ENCODE peak calls at places on chromosome 18, in six cellular contexts. C is naive B cell; Z is hypothalamus; V is T follicular helper cell; L is CD8-positive, alpha-beta T cell; M is NCI-H2171. R is an unnamed sample.

GRCh38 chr18:3368193-3368592 is 81.8 kb upstream of the TGIF1 start:
- DNase-seq in V (no peak), Z (no peak), L (no peak), M (no peak), C (no peak), R (peak)

GRCh38 chr18:27363918-27364317 is 178.8 kb upstream of the CHST9 start:
- DNase-seq in M (no peak), C (no peak), V (no peak), L (no peak), Z (no peak), R (no peak)

GRCh38 chr18:60295776-60296175 is 76.8 kb downstream of the MC4R start:
- DNase-seq in C (no peak), Z (no peak), V (no peak), M (no peak), L (no peak), R (no peak)

GRCh38 chr18:22504665-22505064 is 87.0 kb upstream of the CTAGE1 start:
- DNase-seq in M (no peak), C (no peak), L (no peak), Z (no peak), V (no peak), R (peak)

GRCh38 chr18:78561757-78562445 is 417.7 kb upstream of the SALL3 start:
- DNase-seq in M (no peak), C (no peak), V (no peak), Z (peak), L (no peak), R (no peak)

GRCh38 chr18:11767935-11768334 is 78.9 kb downstream of the GNAL start:
- DNase-seq in C (no peak), V (no peak), Z (no peak), M (no peak), L (no peak), R (no peak)

GRCh38 chr18:71707985-71708500 is 836.1 kb downstream of the CBLN2 start:
- DNase-seq in M (no peak), C (no peak), Z (no peak), V (no peak), L (no peak), R (no peak)

GRCh38 chr18:45920367-45920766 is 46.8 kb downstream of the EPG5 start:
- DNase-seq in Z (no peak), V (no peak), L (no peak), C (no peak), M (peak), R (peak)

GRCh38 chr18:11660691-11661090 is 28.4 kb upstream of the GNAL start:
- DNase-seq in M (no peak), L (no peak), V (no peak), Z (no peak), C (no peak), R (no peak)

GRCh38 chr18:74360852-74361640 is 45.4 kb downstream of the C18orf63 start:
- DNase-seq in V (no peak), C (no peak), M (no peak), L (no peak), Z (no peak), R (no peak)

GRCh38 chr18:413263-413662 is 87.2 kb downstream of the COLEC12 start:
- DNase-seq in C (no peak), L (no peak), Z (no peak), M (no peak), V (no peak), R (no peak)

GRCh38 chr18:12030667-12031066 is 49.4 kb downstream of the IMPA2 start:
- DNase-seq in L (no peak), Z (no peak), C (no peak), M (no peak), V (no peak), R (no peak)

GRCh38 chr18:74242451-74243096 is 49.2 kb downstream of the CYB5A start:
- DNase-seq in L (no peak), Z (no peak), V (no peak), M (no peak), C (no peak), R (no peak)

GRCh38 chr18:2444201-2444875 is 127.0 kb downstream of the METTL4 start:
- DNase-seq in L (no peak), C (no peak), Z (no peak), V (no peak), M (no peak), R (no peak)

GRCh38 chr18:13137041-13137938 is 81.3 kb upstream of the LDLRAD4 start:
- DNase-seq in L (peak), C (peak), M (no peak), Z (no peak), V (no peak), R (no peak)

GRCh38 chr18:47558110-47558750 is 306.8 kb upstream of the SKOR2 start:
- DNase-seq in M (no peak), L (no peak), C (no peak), Z (no peak), V (no peak), R (no peak)

GRCh38 chr18:59715966-59716369 is 18.7 kb upstream of the CCBE1 start:
- DNase-seq in Z (no peak), M (no peak), V (no peak), L (no peak), C (no peak), R (peak)

GRCh38 chr18:49238433-49239042 is 221.9 kb downstream of the DYM start:
- DNase-seq in M (peak), L (no peak), C (no peak), V (no peak), Z (no peak), R (no peak)

GRCh38 chr18:44537521-44537920 is 143.2 kb upstream of the SETBP1 start:
- DNase-seq in C (no peak), Z (no peak), M (peak), V (no peak), L (no peak), R (peak)

GRCh38 chr18:57922885-57923284 is 119.8 kb upstream of the ATP8B1 start:
- DNase-seq in C (no peak), V (no peak), L (no peak), M (no peak), Z (no peak), R (no peak)

R was measured in stromal cell of bone marrow.